ENCODE peak calls at places on chromosomes 16 and 17, in ten cellular contexts. R is CD8-positive, alpha-beta T cell; F is neural progenitor cell; T is body of pancreas; N is CD4-positive, alpha-beta memory T cell; K is MM.1S; W is lung; S is uterus; Y is PC-9; E is tibial artery. U is an unnamed sample.

GRCh38 chr16:57941016-57941656 is 29.8 kb downstream of the CNGB1 start:
- DNase-seq in R (no peak), F (no peak), T (peak), N (no peak), K (no peak), W (peak), S (no peak), Y (peak), E (no peak), U (no peak)

GRCh38 chr17:16074423-16074822 is 74.8 kb downstream of the TTC19 start:
- DNase-seq in R (no peak), F (no peak), T (no peak), N (no peak), K (no peak), W (no peak), S (no peak), Y (no peak), E (no peak), U (no peak)

GRCh38 chr16:48123104-48123788 is 32.5 kb downstream of the ABCC12 start:
- DNase-seq in R (no peak), F (no peak), T (no peak), N (no peak), K (no peak), W (peak), S (no peak), Y (peak), E (no peak), U (no peak)

GRCh38 chr17:1398900-1399299 is 1.1 kb downstream of the YWHAE start:
- DNase-seq in R (no peak), F (peak), T (no peak), N (peak), K (peak), W (no peak), S (no peak), Y (no peak), E (no peak), U (no peak)

GRCh38 chr17:72719582-72720493 is 372.6 kb downstream of the SLC39A11 start:
- DNase-seq in R (peak), F (no peak), T (no peak), N (peak), K (no peak), W (no peak), S (no peak), Y (no peak), E (no peak), U (no peak)

GRCh38 chr16:75477680-75478473 is 13.4 kb upstream of the TMEM170A start:
- DNase-seq in R (no peak), F (no peak), T (no peak), N (no peak), K (no peak), W (no peak), S (no peak), Y (no peak), E (no peak), U (no peak)

GRCh38 chr17:13415877-13416416 is 185.8 kb downstream of the HS3ST3A1 start:
- DNase-seq in R (no peak), F (no peak), T (peak), N (no peak), K (no peak), W (peak), S (no peak), Y (no peak), E (no peak), U (no peak)

GRCh38 chr17:81396722-81397313 is 1.6 kb downstream of the BAHCC1 start:
- DNase-seq in R (peak), F (peak), T (no peak), N (peak), K (no peak), W (no peak), S (no peak), Y (peak), E (no peak), U (no peak)

GRCh38 chr16:68190745-68191510 is 45.0 kb downstream of the ESRP2 start:
- DNase-seq in R (no peak), F (no peak), T (no peak), N (no peak), K (no peak), W (no peak), S (no peak), Y (no peak), E (no peak), U (no peak)

GRCh38 chr16:88062341-88062861 is 111.2 kb downstream of the BANP start:
- DNase-seq in R (no peak), F (peak), T (no peak), N (no peak), K (no peak), W (no peak), S (peak), Y (no peak), E (peak), U (no peak)

GRCh38 chr16:70601576-70602575 is 44.5 kb upstream of the IL34 start:
- DNase-seq in R (no peak), F (no peak), T (no peak), N (no peak), K (no peak), W (no peak), S (no peak), Y (no peak), E (no peak), U (no peak)

GRCh38 chr16:1964046-1964505 is 550 bp downstream of the RPS2 start:
- DNase-seq in R (peak), F (peak), T (no peak), N (no peak), K (no peak), W (no peak), S (no peak), Y (no peak), E (no peak), U (no peak)

GRCh38 chr16:80664798-80665197 is 124.0 kb downstream of the DYNLRB2 start:
- DNase-seq in R (no peak), F (no peak), T (no peak), N (no peak), K (no peak), W (no peak), S (no peak), Y (no peak), E (no peak), U (no peak)

GRCh38 chr17:7589891-7590611 is at the start of gene SOX15:
- DNase-seq in R (no peak), F (peak), T (no peak), N (no peak), K (no peak), W (no peak), S (no peak), Y (peak), E (no peak), U (peak)

GRCh38 chr17:39601010-39601597 is 6.6 kb downstream of the NEUROD2 start:
- DNase-seq in R (no peak), F (no peak), T (no peak), N (no peak), K (no peak), W (no peak), S (no peak), Y (no peak), E (no peak), U (peak)

GRCh38 chr16:31038993-31039392 is 5.6 kb downstream of the STX4 start:
- DNase-seq in R (no peak), F (no peak), T (no peak), N (no peak), K (no peak), W (no peak), S (no peak), Y (no peak), E (no peak), U (no peak)

GRCh38 chr16:47358816-47359215 is 102.0 kb downstream of the ITFG1 start:
- DNase-seq in R (no peak), F (no peak), T (no peak), N (no peak), K (no peak), W (no peak), S (no peak), Y (no peak), E (no peak), U (no peak)

GRCh38 chr16:71847096-71847495 is 1.3 kb downstream of the ATXN1L start:
- DNase-seq in R (no peak), F (no peak), T (no peak), N (no peak), K (peak), W (no peak), S (no peak), Y (no peak), E (no peak), U (no peak)

GRCh38 chr17:58336456-58337094 is 8.0 kb upstream of the TSPOAP1 start:
- DNase-seq in R (no peak), F (no peak), T (no peak), N (no peak), K (peak), W (no peak), S (no peak), Y (no peak), E (no peak), U (peak)

GRCh38 chr17:44540246-44541084 is 16.8 kb upstream of the FZD2 start:
- DNase-seq in R (no peak), F (no peak), T (no peak), N (no peak), K (no peak), W (no peak), S (no peak), Y (no peak), E (no peak), U (peak)

GRCh38 chr17:3845361-3845753 is 689 bp downstream of the NCBP3 start:
- DNase-seq in R (peak), F (no peak), T (no peak), N (peak), K (peak), W (no peak), S (no peak), Y (peak), E (no peak), U (no peak)

GRCh38 chr16:89602273-89602951 is 11.0 kb upstream of the DPEP1 start:
- DNase-seq in R (peak), F (peak), T (no peak), N (peak), K (no peak), W (no peak), S (peak), Y (peak), E (no peak), U (peak)

GRCh38 chr17:57612202-57613071 is 132.7 kb downstream of the CCDC182 start:
- DNase-seq in R (no peak), F (peak), T (no peak), N (peak), K (no peak), W (no peak), S (no peak), Y (peak), E (no peak), U (peak)

GRCh38 chr17:73141411-73141810 is 23.4 kb upstream of the SSTR2 start:
- DNase-seq in R (no peak), F (no peak), T (no peak), N (no peak), K (no peak), W (no peak), S (no peak), Y (no peak), E (no peak), U (no peak)

GRCh38 chr16:83393196-83393981 is 414.4 kb upstream of the HSBP1 start:
- DNase-seq in R (no peak), F (peak), T (no peak), N (no peak), K (no peak), W (no peak), S (no peak), Y (no peak), E (peak), U (no peak)

GRCh38 chr16:83853834-83854233 is 45.1 kb upstream of the MLYCD start:
- DNase-seq in R (no peak), F (no peak), T (no peak), N (no peak), K (no peak), W (no peak), S (no peak), Y (no peak), E (no peak), U (no peak)

GRCh38 chr17:8365143-8365542 is 11.4 kb downstream of the KRABD2 start:
- DNase-seq in R (no peak), F (no peak), T (no peak), N (no peak), K (no peak), W (no peak), S (no peak), Y (peak), E (no peak), U (no peak)

GRCh38 chr16:56848955-56849689 is 15.9 kb upstream of the SLC12A3 start:
- DNase-seq in R (no peak), F (no peak), T (no peak), N (no peak), K (no peak), W (no peak), S (peak), Y (no peak), E (peak), U (no peak)

GRCh38 chr17:48048321-48049140 is at the start of gene NFE2L1:
- DNase-seq in R (peak), F (no peak), T (peak), N (peak), K (peak), W (peak), S (peak), Y (peak), E (peak), U (peak)

GRCh38 chr16:87062569-87063442 is 254.4 kb downstream of the C16orf95 start:
- DNase-seq in R (peak), F (peak), T (peak), N (peak), K (peak), W (peak), S (no peak), Y (no peak), E (peak), U (peak)

GRCh38 chr17:38746004-38746892 is 1.9 kb downstream of the PCGF2 start:
- DNase-seq in R (no peak), F (no peak), T (no peak), N (no peak), K (no peak), W (no peak), S (no peak), Y (no peak), E (no peak), U (peak)

GRCh38 chr16:53089434-53090270 is 34.9 kb downstream of the CHD9 start:
- DNase-seq in R (no peak), F (peak), T (no peak), N (no peak), K (no peak), W (no peak), S (peak), Y (no peak), E (no peak), U (no peak)

GRCh38 chr17:35129973-35130351 is 8.5 kb downstream of the FNDC8 start:
- DNase-seq in R (no peak), F (no peak), T (no peak), N (no peak), K (no peak), W (no peak), S (no peak), Y (no peak), E (no peak), U (no peak)

GRCh38 chr17:6699997-6700947 is 12.9 kb downstream of the SLC13A5 start:
- DNase-seq in R (no peak), F (no peak), T (no peak), N (no peak), K (no peak), W (no peak), S (no peak), Y (peak), E (no peak), U (peak)

GRCh38 chr17:22265807-22266206 is 573.5 kb downstream of the KCNJ18 start:
- DNase-seq in R (no peak), F (no peak), T (no peak), N (no peak), K (no peak), W (no peak), S (no peak), Y (no peak), E (no peak), U (no peak)

GRCh38 chr16:2019500-2019899 is at the start of gene NPW:
- DNase-seq in R (no peak), F (peak), T (no peak), N (no peak), K (no peak), W (no peak), S (no peak), Y (no peak), E (no peak), U (peak)

GRCh38 chr17:31389673-31390381 is 1.6 kb upstream of the RAB11FIP4 start:
- DNase-seq in R (no peak), F (no peak), T (peak), N (no peak), K (no peak), W (no peak), S (no peak), Y (no peak), E (peak), U (peak)

DNA sequence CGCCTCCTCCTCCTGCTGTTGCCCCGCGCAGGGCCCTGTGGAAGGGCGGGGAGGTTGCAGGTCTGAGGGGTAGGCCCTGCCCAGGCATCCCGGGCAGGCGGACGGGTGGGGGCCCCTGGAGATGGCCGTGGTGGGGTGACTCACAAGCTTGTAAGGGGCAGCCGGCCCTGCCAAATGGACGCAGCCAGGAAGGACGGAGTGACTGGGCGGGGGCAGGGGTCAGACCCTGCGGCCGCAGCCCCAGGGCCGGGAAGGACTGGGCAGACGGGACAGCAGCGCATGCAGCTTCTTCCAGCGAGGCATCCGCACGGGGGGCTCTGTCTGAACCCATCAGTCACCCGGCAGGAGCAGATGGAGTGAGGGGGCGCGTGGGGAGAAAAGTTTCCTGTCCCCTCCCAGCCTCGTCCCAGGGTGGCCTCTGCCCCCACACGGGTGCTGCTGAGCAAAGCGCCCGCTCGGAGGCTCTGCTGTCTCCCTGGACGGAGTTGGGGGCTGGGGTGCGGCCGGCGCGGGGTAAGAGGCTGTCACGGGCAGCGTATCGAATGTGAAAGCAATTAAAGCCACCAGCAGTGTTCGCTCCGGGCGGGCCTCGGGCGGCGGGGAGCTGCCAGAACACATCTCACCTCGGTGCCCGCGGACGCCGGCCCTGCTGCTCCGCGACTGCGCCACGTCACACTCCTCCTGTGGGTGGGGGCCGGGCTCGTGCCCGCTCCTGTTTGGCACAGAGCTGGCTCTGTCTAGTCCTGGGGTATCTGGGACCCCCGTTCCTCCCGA is 5.4 kb upstream of the PRR35 start:
- DNase-seq in R (no peak), F (no peak), T (no peak), N (no peak), K (no peak), W (no peak), S (no peak), Y (no peak), E (no peak), U (no peak)
- H3K27ac ChIP-seq in R (no peak), F (no peak), T (no peak), N (no peak), K (no peak), W (no peak), S (no peak), Y (no peak), E (no peak), U (peak)

GRCh38 chr16:29779474-29779873 is 1.4 kb downstream of the ZG16 start:
- DNase-seq in R (no peak), F (no peak), T (peak), N (no peak), K (no peak), W (no peak), S (no peak), Y (peak), E (no peak), U (peak)
- H3K27ac ChIP-seq in R (no peak), F (no peak), T (no peak), N (no peak), K (no peak), W (no peak), S (no peak), Y (peak), E (no peak), U (no peak)

GRCh38 chr17:80043963-80044362 is 7.5 kb downstream of the CCDC40 start:
- DNase-seq in R (no peak), F (no peak), T (no peak), N (no peak), K (no peak), W (no peak), S (no peak), Y (no peak), E (no peak), U (no peak)
- H3K27ac ChIP-seq in R (no peak), F (no peak), T (no peak), N (no peak), K (no peak), W (no peak), S (no peak), Y (no peak), E (no peak), U (no peak)

GRCh38 chr17:18203308-18203707 is 19.7 kb downstream of the ALKBH5 start:
- DNase-seq in R (no peak), F (no peak), T (no peak), N (no peak), K (no peak), W (no peak), S (no peak), Y (peak), E (no peak), U (peak)
- H3K27ac ChIP-seq in R (no peak), F (no peak), T (no peak), N (no peak), K (no peak), W (no peak), S (no peak), Y (peak), E (no peak), U (no peak)

GRCh38 chr16:12532871-12533610 is 270.6 kb downstream of the CPPED1 start:
- DNase-seq in R (peak), F (no peak), T (no peak), N (peak), K (no peak), W (no peak), S (no peak), Y (no peak), E (no peak), U (no peak)
- H3K27ac ChIP-seq in R (no peak), F (no peak), T (no peak), N (no peak), K (no peak), W (no peak), S (no peak), Y (no peak), E (no peak), U (no peak)

DNA sequence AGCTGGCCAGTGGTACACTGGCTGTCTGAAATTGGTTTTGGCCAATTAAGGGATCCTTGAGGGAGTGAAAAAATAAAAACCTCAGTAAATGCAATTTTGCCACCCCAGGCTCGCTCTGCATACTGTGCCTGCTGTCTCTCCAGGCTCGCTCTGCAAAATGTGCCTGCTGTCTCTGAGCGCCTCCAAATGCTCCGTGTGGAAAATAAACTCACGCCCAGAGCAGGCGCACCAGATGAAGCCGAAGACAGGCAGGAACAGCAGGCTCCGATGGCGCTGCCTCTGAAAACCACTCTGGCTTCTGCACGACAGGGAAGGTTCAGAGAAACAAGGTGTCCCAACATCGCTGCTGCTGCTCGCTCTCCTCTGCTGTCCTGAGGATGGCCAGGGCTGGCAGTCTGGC is 29.1 kb downstream of the SNN start:
- DNase-seq in R (no peak), F (no peak), T (no peak), N (no peak), K (no peak), W (no peak), S (no peak), Y (no peak), E (no peak), U (no peak)
- H3K27ac ChIP-seq in R (no peak), F (no peak), T (no peak), N (no peak), K (peak), W (no peak), S (no peak), Y (no peak), E (no peak), U (no peak)

GRCh38 chr17:76905836-76906235 is 37.6 kb downstream of the MGAT5B start:
- DNase-seq in R (no peak), F (no peak), T (no peak), N (no peak), K (no peak), W (no peak), S (no peak), Y (no peak), E (no peak), U (no peak)
- H3K27ac ChIP-seq in R (no peak), F (no peak), T (no peak), N (no peak), K (no peak), W (no peak), S (no peak), Y (no peak), E (no peak), U (no peak)

DNA sequence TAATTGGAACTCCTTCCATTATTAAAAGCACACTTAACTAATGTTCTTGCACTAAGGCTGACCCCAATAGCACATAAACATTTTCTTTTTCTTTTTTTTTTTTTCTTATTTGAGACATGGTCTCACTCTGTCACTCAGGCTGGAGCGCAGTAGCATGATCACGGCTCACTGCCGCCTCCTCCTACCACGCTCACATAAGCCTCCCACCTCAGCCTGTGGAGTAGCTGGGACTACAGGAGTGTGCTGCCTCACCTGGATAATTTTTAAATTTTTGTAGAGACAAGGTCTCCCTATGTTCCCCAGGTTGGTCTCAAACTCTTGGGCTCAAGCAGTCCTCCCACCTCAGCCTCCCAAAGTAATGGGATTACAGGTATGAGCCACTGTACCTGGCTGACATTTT is 1.2 kb upstream of the ZNF652 start:
- DNase-seq in R (no peak), F (no peak), T (no peak), N (no peak), K (no peak), W (no peak), S (no peak), Y (no peak), E (no peak), U (peak)
- H3K27ac ChIP-seq in R (no peak), F (no peak), T (no peak), N (no peak), K (no peak), W (no peak), S (no peak), Y (no peak), E (peak), U (no peak)

GRCh38 chr17:28892024-28892423 is 5.5 kb downstream of the FLOT2 start:
- DNase-seq in R (no peak), F (no peak), T (no peak), N (no peak), K (no peak), W (no peak), S (no peak), Y (no peak), E (no peak), U (no peak)
- H3K27ac ChIP-seq in R (no peak), F (no peak), T (no peak), N (no peak), K (no peak), W (no peak), S (no peak), Y (no peak), E (peak), U (no peak)

U was measured in endodermal cell.